ENCODE peak calls at places on chromosomes 16 and 17, in six cellular contexts. One of them, this sample, is unnamed.

GRCh38 chr17:72474740-72475477 is 354.1 kb downstream of the SOX9 start:
- DNase-seq in OCI-LY7: no peak
- DNase-seq in GM12865: no peak
- DNase-seq in fibroblast of mammary gland: no peak
- DNase-seq in foreskin fibroblast: no peak
- DNase-seq in ascending aorta: no peak
- DNase-seq in this sample: no peak

GRCh38 chr16:397736-398332 is 835 bp downstream of the NME4 start:
- DNase-seq in OCI-LY7: peak; percentile 59
- DNase-seq in GM12865: no peak
- DNase-seq in fibroblast of mammary gland: peak; percentile 53
- DNase-seq in foreskin fibroblast: peak; percentile 89
- DNase-seq in ascending aorta: peak; percentile 91
- DNase-seq in this sample: no peak

GRCh38 chr17:50163846-50164696 is 1.7 kb upstream of the SGCA start:
- DNase-seq in OCI-LY7: no peak
- DNase-seq in GM12865: peak; percentile 45
- DNase-seq in fibroblast of mammary gland: no peak
- DNase-seq in foreskin fibroblast: no peak
- DNase-seq in ascending aorta: no peak
- DNase-seq in this sample: no peak

GRCh38 chr17:17021194-17021863 is 20.9 kb upstream of the MPRIP start:
- DNase-seq in OCI-LY7: no peak
- DNase-seq in GM12865: no peak
- DNase-seq in fibroblast of mammary gland: no peak
- DNase-seq in foreskin fibroblast: peak; percentile 39
- DNase-seq in ascending aorta: peak; percentile 88
- DNase-seq in this sample: peak; percentile 62

GRCh38 chr16:47877166-47877565 is 278.6 kb downstream of the ABCC12 start:
- DNase-seq in OCI-LY7: no peak
- DNase-seq in GM12865: no peak
- DNase-seq in fibroblast of mammary gland: no peak
- DNase-seq in foreskin fibroblast: no peak
- DNase-seq in ascending aorta: no peak
- DNase-seq in this sample: no peak

GRCh38 chr17:44314869-44315661 is 6.7 kb downstream of the RUNDC3A start:
- DNase-seq in OCI-LY7: peak; percentile 42
- DNase-seq in GM12865: peak; percentile 57
- DNase-seq in fibroblast of mammary gland: no peak
- DNase-seq in foreskin fibroblast: peak; percentile 69
- DNase-seq in ascending aorta: no peak
- DNase-seq in this sample: no peak

GRCh38 chr17:79979201-79979840 is 56.4 kb downstream of the TBC1D16 start:
- DNase-seq in OCI-LY7: no peak
- DNase-seq in GM12865: no peak
- DNase-seq in fibroblast of mammary gland: no peak
- DNase-seq in foreskin fibroblast: no peak
- DNase-seq in ascending aorta: peak; percentile 52
- DNase-seq in this sample: no peak

GRCh38 chr17:43342601-43342905 is 56.2 kb upstream of the ARL4D start:
- DNase-seq in OCI-LY7: no peak
- DNase-seq in GM12865: no peak
- DNase-seq in fibroblast of mammary gland: no peak
- DNase-seq in foreskin fibroblast: peak; percentile 43
- DNase-seq in ascending aorta: no peak
- DNase-seq in this sample: no peak

GRCh38 chr16:4511441-4512082 is 27.0 kb downstream of the CDIP1 start:
- DNase-seq in OCI-LY7: peak; percentile 40
- DNase-seq in GM12865: peak; percentile 28
- DNase-seq in fibroblast of mammary gland: peak; percentile 31
- DNase-seq in foreskin fibroblast: peak; percentile 73
- DNase-seq in ascending aorta: no peak
- DNase-seq in this sample: peak; percentile 36

GRCh38 chr16:68823401-68823800 is 19.9 kb upstream of the TANGO6 start:
- DNase-seq in OCI-LY7: no peak
- DNase-seq in GM12865: no peak
- DNase-seq in fibroblast of mammary gland: peak; percentile 77
- DNase-seq in foreskin fibroblast: peak; percentile 87
- DNase-seq in ascending aorta: no peak
- DNase-seq in this sample: no peak

GRCh38 chr17:42843358-42843934 is 934 bp upstream of the AOC2 start:
- DNase-seq in OCI-LY7: peak; percentile 56
- DNase-seq in GM12865: peak; percentile 37
- DNase-seq in fibroblast of mammary gland: peak; percentile 80
- DNase-seq in foreskin fibroblast: peak; percentile 84
- DNase-seq in ascending aorta: no peak
- DNase-seq in this sample: no peak

GRCh38 chr17:34499576-34499975 is 79.8 kb upstream of the TMEM132E start:
- DNase-seq in OCI-LY7: peak; percentile 27
- DNase-seq in GM12865: peak; percentile 37
- DNase-seq in fibroblast of mammary gland: peak; percentile 27
- DNase-seq in foreskin fibroblast: peak; percentile 43
- DNase-seq in ascending aorta: no peak
- DNase-seq in this sample: no peak

GRCh38 chr16:15636392-15636873 is 6.5 kb downstream of the MARF1 start:
- DNase-seq in OCI-LY7: peak; percentile 57
- DNase-seq in GM12865: peak; percentile 64
- DNase-seq in fibroblast of mammary gland: no peak
- DNase-seq in foreskin fibroblast: no peak
- DNase-seq in ascending aorta: no peak
- DNase-seq in this sample: no peak

GRCh38 chr17:19447085-19447583 is 36.1 kb downstream of the RNF112 start:
- DNase-seq in OCI-LY7: peak; percentile 75
- DNase-seq in GM12865: peak; percentile 64
- DNase-seq in fibroblast of mammary gland: peak; percentile 75
- DNase-seq in foreskin fibroblast: peak; percentile 85
- DNase-seq in ascending aorta: peak; percentile 88
- DNase-seq in this sample: peak; percentile 74

DNA sequence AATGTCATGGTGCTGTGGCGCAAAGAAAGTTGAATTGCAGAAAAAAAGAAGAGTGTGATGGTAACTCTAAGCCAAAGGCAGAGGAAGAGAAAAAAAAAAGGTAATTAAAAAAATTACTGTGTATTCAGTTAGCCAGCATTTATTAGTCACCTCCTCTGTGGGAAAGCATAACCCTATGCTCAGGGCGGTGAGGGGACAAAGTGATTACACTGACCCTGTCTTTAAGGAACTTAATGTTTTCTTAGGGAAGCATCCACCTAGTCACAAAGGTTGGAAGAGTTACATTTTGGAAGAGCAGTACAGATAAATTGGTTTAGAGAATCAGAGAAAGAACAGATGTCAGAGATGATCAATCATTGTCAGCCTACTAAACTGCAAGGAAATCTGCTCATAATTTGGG is 410.3 kb downstream of the CDH11 start:
- DNase-seq in OCI-LY7: no peak
- DNase-seq in GM12865: no peak
- DNase-seq in fibroblast of mammary gland: no peak
- DNase-seq in foreskin fibroblast: no peak
- DNase-seq in ascending aorta: no peak
- DNase-seq in this sample: no peak
- H3K4me3 ChIP-seq in OCI-LY7: no peak overlapping the region
- H3K4me3 ChIP-seq in GM12865: no peak overlapping the region
- H3K4me3 ChIP-seq in fibroblast of mammary gland: no peak overlapping the region
- H3K4me3 ChIP-seq in foreskin fibroblast: no peak overlapping the region
- H3K4me3 ChIP-seq in ascending aorta: no peak overlapping the region
- H3K4me3 ChIP-seq in this sample: no peak overlapping the region

GRCh38 chr16:66918355-66918754 is 330 bp downstream of the CDH16 start:
- DNase-seq in OCI-LY7: no peak
- DNase-seq in GM12865: no peak
- DNase-seq in fibroblast of mammary gland: no peak
- DNase-seq in foreskin fibroblast: no peak
- DNase-seq in ascending aorta: no peak
- DNase-seq in this sample: no peak

GRCh38 chr16:66917741-66918140 is 944 bp downstream of the CDH16 start:
- DNase-seq in OCI-LY7: no peak
- DNase-seq in GM12865: no peak
- DNase-seq in fibroblast of mammary gland: no peak
- DNase-seq in foreskin fibroblast: no peak
- DNase-seq in ascending aorta: no peak
- DNase-seq in this sample: no peak

GRCh38 chr16:66920924-66921680 is 2.4 kb upstream of the CDH16 start:
- DNase-seq in OCI-LY7: no peak
- DNase-seq in GM12865: no peak
- DNase-seq in fibroblast of mammary gland: no peak
- DNase-seq in foreskin fibroblast: no peak
- DNase-seq in ascending aorta: no peak
- DNase-seq in this sample: no peak

GRCh38 chr16:66919569-66920472 is 1.1 kb upstream of the CDH16 start:
- DNase-seq in OCI-LY7: no peak
- DNase-seq in GM12865: no peak
- DNase-seq in fibroblast of mammary gland: no peak
- DNase-seq in foreskin fibroblast: no peak
- DNase-seq in ascending aorta: no peak
- DNase-seq in this sample: no peak

DNA sequence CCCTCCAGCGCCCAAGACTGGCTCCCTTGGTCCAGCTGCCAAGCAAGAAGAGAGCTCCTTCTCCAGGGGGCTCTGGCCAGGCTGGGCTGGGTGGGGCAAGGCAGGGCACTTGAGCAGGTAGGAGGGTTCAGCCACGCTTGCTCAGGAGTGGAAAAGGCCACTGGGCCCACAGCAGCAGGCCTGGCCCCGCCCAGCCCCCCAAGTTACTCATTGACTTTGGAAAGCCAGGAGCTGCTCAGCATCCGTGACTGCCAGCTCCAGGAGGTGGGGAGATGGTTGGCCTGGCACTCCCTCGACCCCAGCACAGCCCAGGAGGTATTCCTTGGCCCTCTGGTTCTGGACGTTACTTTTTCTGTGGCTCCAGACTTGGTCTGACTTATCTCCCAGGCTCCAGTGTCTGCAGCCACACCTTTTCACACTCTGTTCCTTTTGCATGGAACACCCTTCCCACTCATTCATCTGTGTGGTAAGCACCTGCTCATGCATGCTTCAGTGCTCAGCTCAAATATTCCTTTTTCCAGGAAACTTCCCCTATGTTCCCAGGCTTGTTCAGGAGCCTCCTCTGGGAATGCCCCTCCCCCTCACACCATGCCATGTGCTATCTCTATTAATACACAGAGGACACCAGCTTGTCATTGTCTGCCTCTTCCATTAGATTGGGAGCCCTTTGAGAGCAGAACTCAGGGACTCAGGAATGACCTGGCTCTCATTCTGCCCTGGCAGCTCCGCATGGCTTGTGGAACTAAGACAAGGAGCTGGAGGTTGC is at the start of gene CDH16:
- DNase-seq in OCI-LY7: no peak
- DNase-seq in GM12865: no peak
- DNase-seq in fibroblast of mammary gland: no peak
- DNase-seq in foreskin fibroblast: no peak
- DNase-seq in ascending aorta: no peak
- DNase-seq in this sample: no peak
- TF ChIP-seq CTCF in OCI-LY7: no peak
- TF ChIP-seq CTCF in GM12865: no peak
- TF ChIP-seq CTCF in fibroblast of mammary gland: no peak
- TF ChIP-seq CTCF in foreskin fibroblast: no peak
- TF ChIP-seq CTCF in ascending aorta: no peak
- TF ChIP-seq CTCF in this sample: no peak

GRCh38 chr16:50386819-50387218 is 18.0 kb upstream of the BRD7 start:
- DNase-seq in OCI-LY7: no peak
- DNase-seq in GM12865: no peak
- DNase-seq in fibroblast of mammary gland: no peak
- DNase-seq in foreskin fibroblast: peak; percentile 8
- DNase-seq in ascending aorta: no peak
- DNase-seq in this sample: no peak

GRCh38 chr16:50388491-50388890 is 19.7 kb upstream of the BRD7 start:
- DNase-seq in OCI-LY7: no peak
- DNase-seq in GM12865: no peak
- DNase-seq in fibroblast of mammary gland: no peak
- DNase-seq in foreskin fibroblast: no peak
- DNase-seq in ascending aorta: no peak
- DNase-seq in this sample: no peak

GRCh38 chr16:50384500-50385122 is 15.8 kb upstream of the BRD7 start:
- DNase-seq in OCI-LY7: peak; percentile 23
- DNase-seq in GM12865: no peak
- DNase-seq in fibroblast of mammary gland: no peak
- DNase-seq in foreskin fibroblast: no peak
- DNase-seq in ascending aorta: no peak
- DNase-seq in this sample: no peak

GRCh38 chr16:50389900-50390896 is 21.4 kb upstream of the BRD7 start:
- DNase-seq in OCI-LY7: no peak
- DNase-seq in GM12865: no peak
- DNase-seq in fibroblast of mammary gland: no peak
- DNase-seq in foreskin fibroblast: no peak
- DNase-seq in ascending aorta: peak; percentile 59
- DNase-seq in this sample: no peak

GRCh38 chr16:50386139-50386538 is 17.4 kb upstream of the BRD7 start:
- DNase-seq in OCI-LY7: no peak
- DNase-seq in GM12865: no peak
- DNase-seq in fibroblast of mammary gland: peak; percentile 24
- DNase-seq in foreskin fibroblast: no peak
- DNase-seq in ascending aorta: no peak
- DNase-seq in this sample: no peak
- H3K4me3 ChIP-seq in OCI-LY7: no peak overlapping the region
- H3K4me3 ChIP-seq in GM12865: no peak overlapping the region
- H3K4me3 ChIP-seq in fibroblast of mammary gland: no peak overlapping the region
- H3K4me3 ChIP-seq in foreskin fibroblast: no peak overlapping the region
- H3K4me3 ChIP-seq in ascending aorta: no peak overlapping the region
- H3K4me3 ChIP-seq in this sample: no peak overlapping the region

GRCh38 chr16:57994361-57994760 is 6.1 kb downstream of the ZNF319 start:
- DNase-seq in OCI-LY7: no peak
- DNase-seq in GM12865: no peak
- DNase-seq in fibroblast of mammary gland: no peak
- DNase-seq in foreskin fibroblast: no peak
- DNase-seq in ascending aorta: no peak
- DNase-seq in this sample: no peak

GRCh38 chr16:57993452-57993851 is 7.0 kb downstream of the ZNF319 start:
- DNase-seq in OCI-LY7: no peak
- DNase-seq in GM12865: no peak
- DNase-seq in fibroblast of mammary gland: no peak
- DNase-seq in foreskin fibroblast: no peak
- DNase-seq in ascending aorta: no peak
- DNase-seq in this sample: no peak

GRCh38 chr16:57995721-57996405 is 4.6 kb downstream of the ZNF319 start:
- DNase-seq in OCI-LY7: no peak
- DNase-seq in GM12865: no peak
- DNase-seq in fibroblast of mammary gland: no peak
- DNase-seq in foreskin fibroblast: no peak
- DNase-seq in ascending aorta: no peak
- DNase-seq in this sample: no peak

GRCh38 chr16:57993897-57994296 is 6.6 kb downstream of the ZNF319 start:
- DNase-seq in OCI-LY7: no peak
- DNase-seq in GM12865: no peak
- DNase-seq in fibroblast of mammary gland: no peak
- DNase-seq in foreskin fibroblast: no peak
- DNase-seq in ascending aorta: no peak
- DNase-seq in this sample: no peak

DNA sequence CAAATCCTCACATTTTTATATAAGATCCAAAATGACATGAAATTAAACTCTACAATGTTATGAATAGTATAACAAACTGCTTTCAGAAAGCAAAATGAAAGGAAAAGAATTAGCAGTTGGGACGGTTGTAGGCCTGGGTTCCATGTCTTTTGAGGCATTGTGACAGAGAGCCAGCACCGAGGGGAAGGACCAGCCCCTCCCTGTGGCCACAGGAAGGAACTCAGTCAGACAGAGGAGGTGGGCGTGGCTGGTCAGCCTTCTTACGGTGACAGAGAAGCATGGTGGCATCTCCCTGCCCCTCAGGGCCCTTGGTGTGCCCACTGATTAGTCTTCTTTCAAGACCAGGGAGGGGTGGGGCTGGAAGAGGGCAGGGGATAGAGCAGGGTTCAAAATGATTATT is 5.7 kb downstream of the ZNF319 start:
- DNase-seq in OCI-LY7: peak; percentile 45
- DNase-seq in GM12865: peak; percentile 66
- DNase-seq in fibroblast of mammary gland: peak; percentile 32
- DNase-seq in foreskin fibroblast: peak; percentile 60
- DNase-seq in ascending aorta: peak; percentile 71
- DNase-seq in this sample: peak; percentile 69
- TF ChIP-seq CTCF in OCI-LY7: peak; percentile 55
- TF ChIP-seq CTCF in GM12865: peak; percentile 45
- TF ChIP-seq CTCF in fibroblast of mammary gland: peak; percentile 40
- TF ChIP-seq CTCF in foreskin fibroblast: peak; percentile 14
- TF ChIP-seq CTCF in ascending aorta: peak; percentile 20
- TF ChIP-seq CTCF in this sample: no peak